ENCODE peak calls at places on chromosomes 11 and 22, in four cellular contexts. One of them, this sample, is unnamed.

GRCh38 chr11:76455931-76456330 is 11.1 kb downstream of the EMSY start:
- DNase-seq in K562: no peak
- DNase-seq in GM12878: no peak
- DNase-seq in HL-60: no peak
- DNase-seq in this sample: no peak

GRCh38 chr22:29224859-29225410 is 19.2 kb downstream of the EMID1 start:
- DNase-seq in K562: no peak
- DNase-seq in GM12878: no peak
- DNase-seq in HL-60: no peak
- DNase-seq in this sample: peak

GRCh38 chr11:9074338-9075029 is 16.9 kb downstream of the SCUBE2 start:
- DNase-seq in K562: no peak
- DNase-seq in GM12878: no peak
- DNase-seq in HL-60: no peak
- DNase-seq in this sample: no peak

GRCh38 chr11:34977039-34977906 is 60.9 kb downstream of the PDHX start:
- DNase-seq in K562: no peak
- DNase-seq in GM12878: no peak
- DNase-seq in HL-60: no peak
- DNase-seq in this sample: no peak

GRCh38 chr11:46348986-46349401 is 1.7 kb downstream of the DGKZ start:
- DNase-seq in K562: no peak
- DNase-seq in GM12878: no peak
- DNase-seq in HL-60: no peak
- DNase-seq in this sample: no peak

GRCh38 chr11:32334822-32335221 is 100.5 kb downstream of the WT1 start:
- DNase-seq in K562: peak
- DNase-seq in GM12878: no peak
- DNase-seq in HL-60: no peak
- DNase-seq in this sample: no peak

GRCh38 chr22:37201066-37201820 is 11.0 kb downstream of the SSTR3 start:
- DNase-seq in K562: no peak
- DNase-seq in GM12878: no peak
- DNase-seq in HL-60: no peak
- DNase-seq in this sample: no peak

GRCh38 chr11:78365381-78365792 is 52.2 kb downstream of the GAB2 start:
- DNase-seq in K562: no peak
- DNase-seq in GM12878: no peak
- DNase-seq in HL-60: no peak
- DNase-seq in this sample: no peak

GRCh38 chr11:5288912-5289525 is 12.7 kb downstream of the OR51B4 start:
- DNase-seq in K562: no peak
- DNase-seq in GM12878: no peak
- DNase-seq in HL-60: no peak
- DNase-seq in this sample: no peak

GRCh38 chr11:134486106-134486505 is 74.1 kb upstream of the B3GAT1 start:
- DNase-seq in K562: no peak
- DNase-seq in GM12878: no peak
- DNase-seq in HL-60: no peak
- DNase-seq in this sample: no peak

GRCh38 chr11:69105431-69106123 is 50.2 kb upstream of the SMIM38 start:
- DNase-seq in K562: no peak
- DNase-seq in GM12878: no peak
- DNase-seq in HL-60: no peak
- DNase-seq in this sample: no peak

GRCh38 chr11:32434387-32435151 is 770 bp downstream of the WT1 start:
- DNase-seq in K562: peak
- DNase-seq in GM12878: no peak
- DNase-seq in HL-60: peak
- DNase-seq in this sample: no peak

GRCh38 chr22:22099833-22100812 is 117.5 kb upstream of the TOP3B start:
- DNase-seq in K562: no peak
- DNase-seq in GM12878: no peak
- DNase-seq in HL-60: no peak
- DNase-seq in this sample: no peak

GRCh38 chr22:28819253-28820096 is 19.1 kb upstream of the XBP1 start:
- DNase-seq in K562: no peak
- DNase-seq in GM12878: no peak
- DNase-seq in HL-60: no peak
- DNase-seq in this sample: no peak

GRCh38 chr11:76667271-76667818 is 3.2 kb downstream of the LRRC32 start:
- DNase-seq in K562: no peak
- DNase-seq in GM12878: no peak
- DNase-seq in HL-60: no peak
- DNase-seq in this sample: no peak

GRCh38 chr11:121741954-121742361 is 289.2 kb upstream of the SORL1-AS1 start:
- DNase-seq in K562: no peak
- DNase-seq in GM12878: no peak
- DNase-seq in HL-60: no peak
- DNase-seq in this sample: no peak

GRCh38 chr11:2477936-2478335 is 33.1 kb downstream of the KCNQ1 start:
- DNase-seq in K562: no peak
- DNase-seq in GM12878: no peak
- DNase-seq in HL-60: no peak
- DNase-seq in this sample: no peak

GRCh38 chr11:563812-564578 is 3.2 kb downstream of the RASSF7 start:
- DNase-seq in K562: no peak
- DNase-seq in GM12878: no peak
- DNase-seq in HL-60: no peak
- DNase-seq in this sample: no peak

GRCh38 chr11:48193876-48194275 is 22.7 kb upstream of the OR4B1 start:
- DNase-seq in K562: no peak
- DNase-seq in GM12878: no peak
- DNase-seq in HL-60: no peak
- DNase-seq in this sample: no peak
- TF ChIP-seq SPI1 in K562: no peak
- TF ChIP-seq SPI1 in GM12878: no peak
- TF ChIP-seq SPI1 in HL-60: no peak
- TF ChIP-seq SPI1 in this sample: no peak

DNA sequence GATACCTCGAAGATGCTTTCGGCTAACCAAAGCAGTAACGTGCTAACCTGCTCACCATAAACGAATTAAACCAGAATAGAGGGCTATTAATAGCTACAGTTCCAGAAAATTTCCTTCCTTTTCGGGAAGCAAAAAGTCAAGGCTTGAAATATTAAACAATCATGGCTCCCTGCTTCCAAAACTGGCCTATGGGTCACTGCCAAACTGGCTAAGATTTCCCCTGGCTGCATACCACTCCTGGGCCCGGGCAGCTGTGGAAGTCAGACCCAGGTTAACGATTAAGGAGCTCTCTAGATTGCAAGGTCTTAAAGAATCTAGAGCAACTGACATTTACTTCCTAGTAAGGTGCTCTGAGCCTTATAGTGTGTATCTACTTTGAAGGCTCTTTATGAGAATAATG is 1.7 kb downstream of the AMOTL1 start:
- DNase-seq in K562: no peak
- DNase-seq in GM12878: no peak
- DNase-seq in HL-60: no peak
- DNase-seq in this sample: no peak
- TF ChIP-seq SPI1 in K562: no peak
- TF ChIP-seq SPI1 in GM12878: no peak
- TF ChIP-seq SPI1 in HL-60: no peak
- TF ChIP-seq SPI1 in this sample: no peak

GRCh38 chr22:50219800-50220602 is 19.2 kb downstream of the SELENOO start:
- DNase-seq in K562: no peak
- DNase-seq in GM12878: no peak
- DNase-seq in HL-60: no peak
- DNase-seq in this sample: no peak

GRCh38 chr22:50217543-50218152 is 16.8 kb downstream of the SELENOO start:
- DNase-seq in K562: no peak
- DNase-seq in GM12878: no peak
- DNase-seq in HL-60: no peak
- DNase-seq in this sample: no peak

GRCh38 chr22:50220603-50221409 is 20.0 kb downstream of the SELENOO start:
- DNase-seq in K562: no peak
- DNase-seq in GM12878: no peak
- DNase-seq in HL-60: no peak
- DNase-seq in this sample: no peak

GRCh38 chr22:50218153-50218995 is 17.6 kb downstream of the SELENOO start:
- DNase-seq in K562: no peak
- DNase-seq in GM12878: no peak
- DNase-seq in HL-60: no peak
- DNase-seq in this sample: no peak

GRCh38 chr22:50218996-50219727 is 18.4 kb downstream of the SELENOO start:
- DNase-seq in K562: peak
- DNase-seq in GM12878: no peak
- DNase-seq in HL-60: peak
- DNase-seq in this sample: no peak
- TF ChIP-seq SPI1 in K562: no peak
- TF ChIP-seq SPI1 in GM12878: no peak
- TF ChIP-seq SPI1 in HL-60: no peak
- TF ChIP-seq SPI1 in this sample: no peak

DNA sequence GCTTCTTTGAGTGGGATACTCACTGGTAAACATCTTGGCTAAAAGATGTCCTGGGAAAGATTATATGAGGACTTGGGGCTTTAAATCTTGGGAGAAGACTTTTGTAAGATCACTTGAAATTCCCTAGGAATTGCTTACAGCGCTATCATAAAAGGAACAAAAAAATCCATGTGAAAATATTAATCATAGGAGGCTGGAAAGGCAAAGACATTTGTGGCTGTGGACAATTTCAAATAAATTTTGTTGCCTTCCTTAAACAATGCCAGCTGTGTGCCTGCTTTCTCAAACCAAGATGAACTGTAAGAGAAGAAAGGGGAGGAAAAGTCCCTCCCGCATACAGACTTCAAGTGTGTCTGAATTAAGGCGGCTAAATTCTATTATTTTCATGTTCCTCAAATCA is 75.6 kb downstream of the SNX19 start:
- DNase-seq in K562: no peak
- DNase-seq in GM12878: no peak
- DNase-seq in HL-60: no peak
- DNase-seq in this sample: no peak
- TF ChIP-seq SPI1 in K562: no peak
- TF ChIP-seq SPI1 in GM12878: no peak
- TF ChIP-seq SPI1 in HL-60: no peak
- TF ChIP-seq SPI1 in this sample: no peak

GRCh38 chr11:124421043-124421442 is 3.6 kb downstream of the OR8B4 start:
- DNase-seq in K562: no peak
- DNase-seq in GM12878: no peak
- DNase-seq in HL-60: no peak
- DNase-seq in this sample: no peak

GRCh38 chr11:124429599-124429998 is 4.9 kb upstream of the OR8B4 start:
- DNase-seq in K562: no peak
- DNase-seq in GM12878: no peak
- DNase-seq in HL-60: no peak
- DNase-seq in this sample: no peak

GRCh38 chr11:124424384-124424921 is at the start of gene OR8B4:
- DNase-seq in K562: no peak
- DNase-seq in GM12878: no peak
- DNase-seq in HL-60: no peak
- DNase-seq in this sample: no peak
- TF ChIP-seq SPI1 in K562: no peak
- TF ChIP-seq SPI1 in GM12878: no peak
- TF ChIP-seq SPI1 in HL-60: no peak
- TF ChIP-seq SPI1 in this sample: no peak